ENCODE peak calls at places on chromosomes 11 and 22, in five cellular contexts. H is posterior vena cava, I is HFF-Myc, Q is brain microvascular endothelial cell, E is kidney epithelial cell. D is an unnamed sample.

GRCh38 chr11:6925636-6926207 is 504 bp upstream of the ZNF215 start:
- DNase-seq in H (no peak), I (no peak), Q (no peak), E (no peak), D (no peak)

GRCh38 chr11:119209186-119209585 is 3.0 kb downstream of the CBL start:
- DNase-seq in H (no peak), I (no peak), Q (no peak), E (no peak), D (no peak)

GRCh38 chr22:19419464-19420178 is 11.9 kb downstream of the HIRA start:
- DNase-seq in H (no peak), I (no peak), Q (no peak), E (no peak), D (no peak)

GRCh38 chr11:66067640-66068039 is 2.4 kb upstream of the PACS1 start:
- DNase-seq in H (no peak), I (no peak), Q (no peak), E (no peak), D (peak)

GRCh38 chr11:34366522-34366921 is 8.7 kb upstream of the ABTB2 start:
- DNase-seq in H (no peak), I (no peak), Q (no peak), E (no peak), D (no peak)

GRCh38 chr22:45575173-45575572 is 72.5 kb downstream of the FBLN1 start:
- DNase-seq in H (no peak), I (no peak), Q (no peak), E (no peak), D (no peak)

GRCh38 chr11:106131998-106132397 is 54.5 kb downstream of the AASDHPPT start:
- DNase-seq in H (no peak), I (no peak), Q (no peak), E (no peak), D (no peak)

GRCh38 chr11:130476922-130477491 is 28.6 kb downstream of the ADAMTS15 start:
- DNase-seq in H (no peak), I (no peak), Q (no peak), E (no peak), D (no peak)

GRCh38 chr11:72968395-72968794 is 154.2 kb downstream of the ATG16L2 start:
- DNase-seq in H (no peak), I (no peak), Q (no peak), E (no peak), D (no peak)

D was measured in sciatic nerve.